ENCODE peak calls at places on chromosome 18, in six cellular contexts. Y, G, F, D, J and R are unnamed samples.

GRCh38 chr18:63897072-63897471 is 9.6 kb downstream of the SERPINB2 start:
- DNase-seq in Y (no peak), F (no peak), D (no peak), G (peak; percentile 73), J (no peak), R (no peak)

GRCh38 chr18:73520229-73520628 is 627.4 kb downstream of the FBXO15 start:
- DNase-seq in D (no peak), G (no peak), Y (no peak), F (peak; percentile 26), J (no peak), R (no peak)

GRCh38 chr18:58960946-58961722 is 96.5 kb downstream of the ZNF532 start:
- DNase-seq in F (no peak), D (no peak), J (no peak), G (peak; percentile 38), Y (no peak), R (no peak)

GRCh38 chr18:49691177-49691608 is 122.1 kb downstream of the ACAA2 start:
- DNase-seq in G (peak; percentile 67), D (no peak), J (peak; percentile 68), Y (no peak), F (no peak), R (no peak)

GRCh38 chr18:62566199-62566598 is 43.4 kb downstream of the ZCCHC2 start:
- DNase-seq in G (peak; percentile 34), J (peak; percentile 34), Y (no peak), F (no peak), D (no peak), R (no peak)

GRCh38 chr18:8771930-8772329 is 66.6 kb downstream of the MTCL1 start:
- DNase-seq in Y (peak; percentile 12), F (no peak), J (peak; percentile 46), D (no peak), G (peak; percentile 66), R (no peak)

GRCh38 chr18:35775887-35776286 is 194.3 kb downstream of the GALNT1 start:
- DNase-seq in J (peak; percentile 13), F (no peak), D (no peak), Y (no peak), G (peak; percentile 26), R (no peak)

GRCh38 chr18:36729197-36729596 is 99.6 kb downstream of the TPGS2 start:
- DNase-seq in Y (no peak), J (no peak), F (no peak), G (no peak), D (no peak), R (no peak)

GRCh38 chr18:62939433-62939832 is 224.1 kb downstream of the PHLPP1 start:
- DNase-seq in G (peak; percentile 6), Y (no peak), D (no peak), J (no peak), F (no peak), R (no peak)

GRCh38 chr18:77486985-77487384 is 237.3 kb downstream of the GALR1 start:
- DNase-seq in G (peak; percentile 5), J (no peak), D (no peak), F (no peak), Y (no peak), R (no peak)

GRCh38 chr18:39561136-39561535 is 1995.5 kb upstream of the CELF4 start:
- DNase-seq in D (no peak), G (peak; percentile 46), Y (no peak), F (no peak), J (no peak), R (no peak)

GRCh38 chr18:75376004-75376403 is 51.5 kb downstream of the SMIM21 start:
- DNase-seq in D (no peak), Y (no peak), F (no peak), G (no peak), J (no peak), R (no peak)

GRCh38 chr18:24368749-24369148 is 28.9 kb downstream of the OSBPL1A start:
- DNase-seq in Y (no peak), D (no peak), F (no peak), J (no peak), G (no peak), R (no peak)

GRCh38 chr18:9323750-9324445 is 10.7 kb upstream of the TWSG1 start:
- DNase-seq in Y (no peak), F (no peak), D (no peak), J (no peak), G (peak; percentile 90), R (no peak)

GRCh38 chr18:61502472-61502871 is 169.2 kb downstream of the CDH20 start:
- DNase-seq in Y (no peak), F (no peak), G (peak; percentile 78), D (no peak), J (peak; percentile 45), R (no peak)

GRCh38 chr18:6488956-6489355 is 74.2 kb upstream of the L3MBTL4 start:
- DNase-seq in D (no peak), F (no peak), J (no peak), Y (no peak), G (no peak), R (no peak)

GRCh38 chr18:79950440-79951341 is 762 bp downstream of the SLC66A2 start:
- DNase-seq in D (peak; percentile 56), J (peak; percentile 12), G (peak; percentile 36), F (no peak), Y (peak; percentile 40), R (no peak)